ENCODE peak calls at places on chromosomes 7 and 10, in ten cellular contexts. T, F, A, E, W, Z, Y, D, S and X are unnamed samples.

GRCh38 chr10:23001901-23002516 is 74.2 kb downstream of the ARMC3 start:
- DNase-seq in Y (peak), D (no peak), Z (no peak), A (no peak), F (no peak), E (no peak), S (no peak), T (no peak), W (no peak), X (no peak)

GRCh38 chr7:151851782-151852181 is 25.1 kb downstream of the PRKAG2 start:
- DNase-seq in D (peak), W (no peak), E (no peak), Y (no peak), T (peak), S (no peak), F (no peak), A (peak), Z (peak), X (no peak)

GRCh38 chr10:92876509-92877036 is 28.3 kb downstream of the EXOC6 start:
- DNase-seq in Y (no peak), T (no peak), A (no peak), S (no peak), Z (no peak), F (no peak), W (no peak), E (no peak), D (no peak), X (no peak)

GRCh38 chr10:72564596-72564995 is 61.3 kb downstream of the MICU1 start:
- DNase-seq in E (peak), T (no peak), Y (no peak), A (no peak), W (peak), F (peak), Z (peak), D (no peak), S (peak), X (peak)

GRCh38 chr7:99579281-99579955 is 18.6 kb upstream of the TMEM225B start:
- DNase-seq in S (no peak), Y (no peak), T (no peak), A (no peak), Z (no peak), F (no peak), E (no peak), D (no peak), W (no peak), X (no peak)

GRCh38 chr7:43856996-43857395 is 12.3 kb downstream of the MRPS24 start:
- DNase-seq in Y (no peak), A (no peak), E (no peak), Z (peak), T (no peak), W (no peak), S (peak), D (no peak), F (no peak), X (no peak)

GRCh38 chr7:69534461-69535041 is 63.7 kb upstream of the AUTS2 start:
- DNase-seq in T (no peak), Z (no peak), F (no peak), D (no peak), Y (peak), A (no peak), S (no peak), E (no peak), W (no peak), X (no peak)

GRCh38 chr10:130770018-130770630 is 541.4 kb downstream of the TCERG1L start:
- DNase-seq in Z (no peak), A (no peak), W (no peak), S (no peak), D (peak), T (no peak), E (no peak), Y (no peak), F (no peak), X (no peak)

GRCh38 chr10:113087082-113088029 is 137.3 kb downstream of the TCF7L2 start:
- DNase-seq in A (peak), W (peak), Z (peak), F (peak), S (peak), T (peak), E (peak), Y (peak), D (no peak), X (peak)

GRCh38 chr7:82173400-82174021 is 270.1 kb downstream of the CACNA2D1 start:
- DNase-seq in Y (no peak), W (no peak), S (no peak), E (no peak), A (no peak), T (no peak), Z (no peak), F (no peak), D (no peak), X (no peak)

GRCh38 chr7:64888901-64889685 is 14.0 kb upstream of the ZNF273 start:
- DNase-seq in E (no peak), F (no peak), T (peak), Z (peak), S (no peak), D (no peak), A (peak), Y (peak), W (peak), X (no peak)

GRCh38 chr10:129848084-129848483 is 116.0 kb downstream of the EBF3 start:
- DNase-seq in E (no peak), W (no peak), Y (no peak), F (no peak), D (no peak), A (no peak), Z (no peak), S (no peak), T (no peak), X (no peak)

GRCh38 chr7:55135462-55135861 is 116.6 kb downstream of the EGFR start:
- DNase-seq in W (no peak), F (no peak), E (no peak), A (no peak), D (no peak), Y (no peak), S (no peak), T (no peak), Z (no peak), X (no peak)

GRCh38 chr10:107477266-107477665 is 312.8 kb upstream of the SORCS1 start:
- DNase-seq in A (no peak), Z (no peak), T (no peak), S (no peak), E (no peak), Y (no peak), F (no peak), D (no peak), W (no peak), X (no peak)

GRCh38 chr7:1076184-1077072 is 11.5 kb upstream of the GPER1 start:
- DNase-seq in A (no peak), W (peak), D (no peak), S (peak), F (no peak), Y (no peak), E (no peak), T (peak), Z (no peak), X (no peak)

GRCh38 chr10:42954776-42955492 is 121.9 kb upstream of the RET start:
- DNase-seq in E (no peak), W (no peak), D (peak), Z (no peak), F (no peak), S (no peak), Y (no peak), A (peak), T (no peak), X (no peak)

GRCh38 chr10:114654829-114655575 is 3.1 kb downstream of the ABLIM1 start:
- DNase-seq in W (peak), A (no peak), S (no peak), D (no peak), T (no peak), F (no peak), E (no peak), Y (no peak), Z (peak), X (no peak)

GRCh38 chr7:95649546-95649945 is 53.2 kb upstream of the PDK4 start:
- DNase-seq in W (no peak), D (no peak), S (no peak), A (no peak), F (no peak), Z (peak), E (no peak), T (no peak), Y (no peak), X (no peak)

GRCh38 chr10:26215923-26216576 is 524 bp upstream of the GAD2 start:
- DNase-seq in W (no peak), E (no peak), D (no peak), Y (peak), T (peak), A (no peak), S (no peak), Z (peak), F (no peak), X (peak)

GRCh38 chr7:30778246-30779025 is 7.2 kb downstream of the MINDY4 start:
- DNase-seq in Y (no peak), E (no peak), A (no peak), F (no peak), S (no peak), W (peak), T (no peak), Z (no peak), D (no peak), X (no peak)

GRCh38 chr7:17706734-17707133 is 233.6 kb downstream of the SNX13 start:
- DNase-seq in T (peak), Z (peak), E (peak), W (peak), D (no peak), S (peak), A (peak), Y (peak), F (peak), X (peak)

GRCh38 chr7:43535031-43535451 is 47.9 kb upstream of the STK17A start:
- DNase-seq in D (no peak), E (no peak), S (no peak), W (no peak), Y (no peak), F (no peak), T (no peak), A (no peak), Z (peak), X (no peak)

GRCh38 chr7:11727864-11728263 is 104.1 kb downstream of the THSD7A start:
- DNase-seq in S (no peak), A (no peak), Z (no peak), T (no peak), D (no peak), Y (no peak), W (peak), E (no peak), F (no peak), X (no peak)

GRCh38 chr10:21495686-21496284 is 29.7 kb downstream of the SKIDA1 start:
- DNase-seq in F (peak), A (peak), W (peak), E (no peak), T (peak), Y (peak), D (peak), S (peak), Z (peak), X (peak)

GRCh38 chr10:21493841-21494220 is 31.7 kb downstream of the SKIDA1 start:
- DNase-seq in T (no peak), W (no peak), Y (no peak), Z (no peak), S (no peak), E (no peak), D (no peak), A (no peak), F (peak), X (no peak)

GRCh38 chr10:21496285-21497176 is 29.0 kb downstream of the SKIDA1 start:
- DNase-seq in W (no peak), S (peak), Z (peak), D (peak), T (peak), E (no peak), Y (peak), A (peak), F (peak), X (peak)

GRCh38 chr10:21495002-21495685 is 30.3 kb downstream of the SKIDA1 start:
- DNase-seq in F (no peak), Y (peak), E (no peak), T (no peak), W (peak), Z (peak), A (no peak), D (no peak), S (no peak), X (no peak)

DNA sequence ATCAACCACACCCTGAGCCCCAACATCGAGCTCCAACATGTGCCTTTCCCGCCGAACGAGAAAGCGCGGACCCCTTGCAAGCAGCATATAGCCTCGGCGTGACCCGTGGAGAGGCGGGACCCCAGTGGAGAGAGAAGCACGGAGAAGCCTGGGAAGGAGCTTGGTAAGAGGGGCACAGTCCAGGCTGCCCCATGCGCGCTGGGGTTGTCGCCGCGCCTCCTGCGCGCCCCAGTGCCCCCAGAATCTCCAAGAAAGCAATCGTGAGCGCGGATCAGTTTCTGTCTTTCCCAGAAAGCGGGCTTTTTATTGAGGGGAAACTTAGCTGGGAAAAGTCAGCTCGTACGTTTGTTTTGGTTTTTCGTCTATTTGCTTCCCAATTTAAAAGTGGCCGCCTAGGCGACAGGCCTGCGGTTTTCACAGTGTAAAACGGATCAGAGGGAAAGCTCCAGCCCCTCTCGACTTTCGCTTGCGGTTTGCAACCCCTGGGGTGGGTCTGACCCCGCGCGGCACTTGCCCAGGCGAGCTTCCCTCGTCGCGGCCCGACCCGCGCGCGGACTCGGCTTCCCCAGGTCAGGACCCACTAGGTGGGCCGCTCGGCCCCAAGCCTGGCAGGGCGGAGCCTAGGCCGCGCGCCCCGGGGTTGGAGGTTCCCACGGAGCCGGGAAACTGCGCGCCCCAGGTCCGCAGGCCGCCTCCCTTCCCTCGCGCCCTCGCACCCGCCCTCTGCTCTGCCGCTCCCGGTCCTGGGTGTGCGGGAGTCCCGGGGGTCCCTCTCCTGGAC is 31.1 kb downstream of the SKIDA1 start:
- DNase-seq in E (no peak), Y (peak), D (peak), F (peak), Z (no peak), W (no peak), S (no peak), A (peak), T (no peak), X (peak)
- H3K4me3 ChIP-seq in E (peak), Y (peak), D (peak), F (peak), Z (peak), W (peak), S (peak), A (peak), T (peak), X (peak)

GRCh38 chr10:70272925-70273316 is 10.9 kb downstream of the NPFFR1 start:
- DNase-seq in W (peak), Z (peak), A (no peak), S (no peak), T (no peak), D (no peak), Y (no peak), F (peak), E (no peak), X (no peak)
- H3K4me3 ChIP-seq in W (no peak), Z (no peak), A (no peak), S (no peak), T (no peak), D (no peak), Y (no peak), F (no peak), E (no peak), X (no peak)

GRCh38 chr7:140298213-140298612 is 100.1 kb downstream of the SLC37A3 start:
- DNase-seq in W (no peak), Z (peak), A (no peak), F (no peak), Y (no peak), D (no peak), S (no peak), E (no peak), T (no peak), X (no peak)
- H3K4me3 ChIP-seq in W (no peak), Z (no peak), A (no peak), F (no peak), Y (no peak), D (no peak), S (no peak), E (no peak), T (no peak), X (no peak)

GRCh38 chr7:98209166-98209920 is 1.9 kb upstream of the BHLHA15 start:
- DNase-seq in Z (no peak), F (no peak), S (no peak), E (no peak), T (no peak), D (no peak), W (no peak), A (no peak), Y (no peak), X (no peak)

GRCh38 chr7:98211676-98212531 is 665 bp downstream of the BHLHA15 start:
- DNase-seq in F (no peak), W (no peak), S (no peak), D (no peak), A (no peak), E (no peak), T (peak), Z (no peak), Y (peak), X (no peak)

GRCh38 chr7:98212532-98213041 is 1.3 kb downstream of the BHLHA15 start:
- DNase-seq in A (no peak), T (peak), D (no peak), E (no peak), Z (no peak), Y (no peak), S (no peak), F (no peak), W (no peak), X (no peak)

GRCh38 chr7:98211221-98211675 is at the start of gene BHLHA15:
- DNase-seq in D (no peak), Z (no peak), F (no peak), A (peak), W (no peak), Y (peak), E (no peak), S (no peak), T (peak), X (peak)

GRCh38 chr7:98210513-98211220 is 572 bp upstream of the BHLHA15 start:
- DNase-seq in T (peak), E (no peak), A (no peak), Y (peak), W (no peak), F (no peak), D (no peak), Z (no peak), S (no peak), X (no peak)
- H3K4me3 ChIP-seq in T (no peak), E (peak), A (peak), Y (peak), W (peak), F (peak), D (peak), Z (peak), S (no peak), X (no peak)

GRCh38 chr10:13706604-13707003 is 119.8 kb downstream of the PRPF18 start:
- DNase-seq in A (peak), S (peak), T (peak), W (no peak), F (no peak), Y (no peak), Z (peak), E (no peak), D (no peak), X (no peak)
- H3K4me3 ChIP-seq in A (peak), S (peak), T (peak), W (peak), F (peak), Y (peak), Z (peak), E (peak), D (peak), X (peak)

GRCh38 chr10:99528256-99528866 is 4.4 kb upstream of the NKX2-3 start:
- DNase-seq in E (no peak), F (no peak), Z (no peak), D (no peak), Y (no peak), W (no peak), A (no peak), T (no peak), S (no peak), X (no peak)

GRCh38 chr10:99529483-99530107 is 3.1 kb upstream of the NKX2-3 start:
- DNase-seq in F (no peak), D (no peak), S (no peak), W (no peak), Z (no peak), A (peak), T (no peak), E (no peak), Y (no peak), X (no peak)

GRCh38 chr10:99530108-99531025 is 2.4 kb upstream of the NKX2-3 start:
- DNase-seq in T (no peak), E (no peak), F (no peak), Y (peak), Z (no peak), S (no peak), W (no peak), A (no peak), D (no peak), X (no peak)

GRCh38 chr10:99527526-99528255 is 5.1 kb upstream of the NKX2-3 start:
- DNase-seq in T (no peak), S (no peak), A (no peak), Z (no peak), D (no peak), E (no peak), Y (peak), F (no peak), W (no peak), X (no peak)

DNA sequence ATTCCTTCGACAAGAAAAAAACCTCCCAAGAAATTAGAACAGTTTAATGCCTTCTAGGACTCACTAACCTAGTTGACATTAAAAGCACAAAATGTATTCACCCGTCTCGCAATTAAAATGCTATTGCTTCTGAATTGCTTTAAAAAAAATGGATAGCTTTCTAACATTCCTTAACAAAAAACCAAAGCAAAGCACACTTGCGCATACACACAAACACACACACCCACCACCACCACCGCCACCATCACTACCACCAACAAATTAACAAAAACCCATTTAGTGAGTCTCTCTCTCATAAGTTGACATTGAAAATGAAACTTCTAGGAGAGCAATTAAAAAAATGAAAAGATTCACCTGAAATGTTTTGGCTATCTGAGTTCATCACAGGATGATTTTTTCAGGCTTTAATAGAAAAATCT is 3.9 kb upstream of the NKX2-3 start:
- DNase-seq in Y (no peak), D (no peak), Z (no peak), F (no peak), E (no peak), S (no peak), T (no peak), W (no peak), A (no peak), X (no peak)
- H3K4me3 ChIP-seq in Y (no peak), D (no peak), Z (no peak), F (no peak), E (no peak), S (no peak), T (no peak), W (no peak), A (no peak), X (peak)

DNA sequence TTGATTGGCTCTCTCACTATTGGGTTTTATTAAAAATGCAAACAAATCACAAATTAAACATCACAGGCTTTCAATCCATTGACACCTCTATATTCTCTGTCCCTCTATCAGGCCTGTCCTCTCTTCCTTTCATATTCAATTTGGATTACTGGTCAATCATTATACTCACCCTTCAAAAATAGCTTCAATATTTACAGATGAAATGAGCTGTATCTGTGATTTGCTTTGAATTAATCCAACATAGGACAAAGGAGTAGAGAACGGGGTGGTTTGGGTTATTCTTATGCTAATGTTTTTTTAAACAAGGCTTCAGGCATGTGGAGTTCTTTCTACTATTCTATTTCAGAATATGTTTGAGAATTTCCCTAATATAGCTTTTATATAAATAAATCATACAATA is 2.3 kb downstream of the TAS2R39 start:
- DNase-seq in Y (no peak), E (no peak), S (no peak), A (no peak), W (no peak), F (no peak), Z (no peak), D (no peak), T (no peak), X (no peak)
- H3K4me3 ChIP-seq in Y (no peak), E (no peak), S (no peak), A (no peak), W (no peak), F (no peak), Z (no peak), D (no peak), T (no peak), X (no peak)

GRCh38 chr10:47443145-47443544 is 40.8 kb downstream of the ANXA8 start:
- DNase-seq in S (peak), Y (no peak), A (no peak), E (no peak), D (no peak), W (no peak), T (no peak), F (no peak), Z (peak), X (no peak)
- H3K4me3 ChIP-seq in S (no peak), Y (no peak), A (no peak), E (no peak), D (no peak), W (no peak), T (no peak), F (no peak), Z (no peak), X (no peak)